ENCODE peak calls at places on chromosomes 6 and 20, in nine cellular contexts. One of them, this sample, is unnamed.

GRCh38 chr6:2467929-2468600 is 222.7 kb upstream of the GMDS start:
- DNase-seq in cardiac fibroblast: peak
- DNase-seq in OCI-LY7: no peak
- DNase-seq in mucosa of descending colon: no peak
- DNase-seq in endothelial cell: no peak
- DNase-seq in left ventricle myocardium inferior: no peak
- DNase-seq in MM.1S: no peak
- DNase-seq in astrocyte of the spinal cord: no peak
- DNase-seq in lower lobe of right lung: no peak
- DNase-seq in this sample: no peak

GRCh38 chr20:43925215-43925614 is 10.6 kb downstream of the TOX2 start:
- DNase-seq in astrocyte of the spinal cord: no peak
- DNase-seq in endothelial cell: no peak
- DNase-seq in mucosa of descending colon: no peak
- DNase-seq in left ventricle myocardium inferior: no peak
- DNase-seq in MM.1S: no peak
- DNase-seq in lower lobe of right lung: no peak
- DNase-seq in OCI-LY7: no peak
- DNase-seq in cardiac fibroblast: no peak
- DNase-seq in this sample: no peak

GRCh38 chr6:137800749-137801148 is 66.3 kb upstream of the TNFAIP3 start:
- DNase-seq in cardiac fibroblast: no peak
- DNase-seq in mucosa of descending colon: no peak
- DNase-seq in MM.1S: no peak
- DNase-seq in left ventricle myocardium inferior: no peak
- DNase-seq in astrocyte of the spinal cord: no peak
- DNase-seq in lower lobe of right lung: no peak
- DNase-seq in OCI-LY7: no peak
- DNase-seq in endothelial cell: no peak
- DNase-seq in this sample: no peak

GRCh38 chr20:59221049-59221748 is 57.6 kb downstream of the ZNF831 start:
- DNase-seq in astrocyte of the spinal cord: no peak
- DNase-seq in mucosa of descending colon: no peak
- DNase-seq in MM.1S: no peak
- DNase-seq in lower lobe of right lung: no peak
- DNase-seq in left ventricle myocardium inferior: peak
- DNase-seq in endothelial cell: no peak
- DNase-seq in OCI-LY7: no peak
- DNase-seq in cardiac fibroblast: peak
- DNase-seq in this sample: no peak

GRCh38 chr6:106192824-106193223 is 106.7 kb downstream of the PRDM1 start:
- DNase-seq in mucosa of descending colon: no peak
- DNase-seq in astrocyte of the spinal cord: peak
- DNase-seq in lower lobe of right lung: no peak
- DNase-seq in cardiac fibroblast: peak
- DNase-seq in left ventricle myocardium inferior: no peak
- DNase-seq in OCI-LY7: no peak
- DNase-seq in MM.1S: no peak
- DNase-seq in endothelial cell: no peak
- DNase-seq in this sample: no peak

GRCh38 chr20:41318271-41318649 is 729 bp upstream of the ZHX3 start:
- DNase-seq in endothelial cell: no peak
- DNase-seq in mucosa of descending colon: no peak
- DNase-seq in cardiac fibroblast: no peak
- DNase-seq in astrocyte of the spinal cord: peak
- DNase-seq in left ventricle myocardium inferior: no peak
- DNase-seq in MM.1S: no peak
- DNase-seq in OCI-LY7: no peak
- DNase-seq in lower lobe of right lung: no peak
- DNase-seq in this sample: no peak

GRCh38 chr20:50745634-50746137 is 14.3 kb downstream of the PARD6B start:
- DNase-seq in MM.1S: no peak
- DNase-seq in astrocyte of the spinal cord: no peak
- DNase-seq in mucosa of descending colon: no peak
- DNase-seq in left ventricle myocardium inferior: no peak
- DNase-seq in cardiac fibroblast: no peak
- DNase-seq in endothelial cell: no peak
- DNase-seq in OCI-LY7: no peak
- DNase-seq in lower lobe of right lung: no peak
- DNase-seq in this sample: peak

GRCh38 chr20:57928181-57928967 is 218.6 kb upstream of the PMEPA1 start:
- DNase-seq in OCI-LY7: no peak
- DNase-seq in endothelial cell: no peak
- DNase-seq in cardiac fibroblast: no peak
- DNase-seq in left ventricle myocardium inferior: no peak
- DNase-seq in mucosa of descending colon: no peak
- DNase-seq in lower lobe of right lung: no peak
- DNase-seq in MM.1S: no peak
- DNase-seq in astrocyte of the spinal cord: peak
- DNase-seq in this sample: no peak

GRCh38 chr6:85672623-85673022 is 29.9 kb upstream of the SYNCRIP start:
- DNase-seq in OCI-LY7: peak
- DNase-seq in endothelial cell: no peak
- DNase-seq in left ventricle myocardium inferior: no peak
- DNase-seq in mucosa of descending colon: no peak
- DNase-seq in cardiac fibroblast: no peak
- DNase-seq in MM.1S: no peak
- DNase-seq in lower lobe of right lung: no peak
- DNase-seq in astrocyte of the spinal cord: no peak
- DNase-seq in this sample: no peak

GRCh38 chr6:149965191-149966020 is 1.7 kb downstream of the ULBP1 start:
- DNase-seq in OCI-LY7: peak
- DNase-seq in cardiac fibroblast: no peak
- DNase-seq in astrocyte of the spinal cord: no peak
- DNase-seq in endothelial cell: peak
- DNase-seq in left ventricle myocardium inferior: no peak
- DNase-seq in lower lobe of right lung: no peak
- DNase-seq in MM.1S: no peak
- DNase-seq in mucosa of descending colon: no peak
- DNase-seq in this sample: peak

GRCh38 chr6:30721198-30722024 is 1.3 kb downstream of the TUBB start:
- DNase-seq in endothelial cell: peak
- DNase-seq in cardiac fibroblast: peak
- DNase-seq in OCI-LY7: peak
- DNase-seq in MM.1S: peak
- DNase-seq in lower lobe of right lung: peak
- DNase-seq in astrocyte of the spinal cord: peak
- DNase-seq in mucosa of descending colon: peak
- DNase-seq in left ventricle myocardium inferior: peak
- DNase-seq in this sample: peak

DNA sequence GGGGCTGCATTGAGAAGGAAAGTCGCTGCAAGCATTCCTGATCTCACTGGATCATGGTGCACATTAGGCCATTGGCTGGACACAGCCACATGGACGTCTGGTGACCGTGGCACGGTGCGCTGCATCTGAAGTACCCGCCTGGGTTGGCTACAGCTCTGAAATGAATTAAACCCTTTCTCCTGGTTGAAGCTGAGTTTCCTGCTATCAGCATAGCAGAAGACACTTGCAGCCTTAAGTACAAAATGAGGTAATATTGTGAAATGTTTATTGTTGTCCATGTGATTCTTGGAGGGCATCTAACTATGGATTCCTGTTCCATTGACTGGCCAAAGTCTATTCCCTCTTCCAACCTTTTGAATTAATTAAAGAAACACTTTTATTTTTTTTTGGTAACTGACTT is 89.8 kb upstream of the ADTRP start:
- DNase-seq in mucosa of descending colon: no peak
- DNase-seq in astrocyte of the spinal cord: no peak
- DNase-seq in OCI-LY7: no peak
- DNase-seq in cardiac fibroblast: no peak
- DNase-seq in endothelial cell: no peak
- DNase-seq in MM.1S: no peak
- DNase-seq in lower lobe of right lung: no peak
- DNase-seq in left ventricle myocardium inferior: no peak
- DNase-seq in this sample: no peak
- TF ChIP-seq CTCF in mucosa of descending colon: no peak
- TF ChIP-seq CTCF in astrocyte of the spinal cord: no peak
- TF ChIP-seq CTCF in OCI-LY7: no peak
- TF ChIP-seq CTCF in cardiac fibroblast: no peak
- TF ChIP-seq CTCF in endothelial cell: no peak
- TF ChIP-seq CTCF in MM.1S: no peak
- TF ChIP-seq CTCF in lower lobe of right lung: no peak
- TF ChIP-seq CTCF in left ventricle myocardium inferior: no peak
- TF ChIP-seq CTCF in this sample: no peak

GRCh38 chr20:63955846-63956663 is at the start of gene UCKL1:
- DNase-seq in endothelial cell: peak
- DNase-seq in astrocyte of the spinal cord: peak
- DNase-seq in mucosa of descending colon: peak
- DNase-seq in cardiac fibroblast: peak
- DNase-seq in MM.1S: peak
- DNase-seq in left ventricle myocardium inferior: peak
- DNase-seq in lower lobe of right lung: peak
- DNase-seq in OCI-LY7: peak
- DNase-seq in this sample: peak

GRCh38 chr20:63957690-63958441 is 1.6 kb upstream of the UCKL1 start:
- DNase-seq in endothelial cell: no peak
- DNase-seq in left ventricle myocardium inferior: no peak
- DNase-seq in mucosa of descending colon: peak
- DNase-seq in lower lobe of right lung: no peak
- DNase-seq in cardiac fibroblast: no peak
- DNase-seq in MM.1S: peak
- DNase-seq in astrocyte of the spinal cord: no peak
- DNase-seq in OCI-LY7: peak
- DNase-seq in this sample: no peak

GRCh38 chr20:63958471-63958870 is 2.3 kb upstream of the UCKL1 start:
- DNase-seq in OCI-LY7: no peak
- DNase-seq in cardiac fibroblast: no peak
- DNase-seq in left ventricle myocardium inferior: no peak
- DNase-seq in endothelial cell: no peak
- DNase-seq in MM.1S: no peak
- DNase-seq in lower lobe of right lung: no peak
- DNase-seq in mucosa of descending colon: peak
- DNase-seq in astrocyte of the spinal cord: no peak
- DNase-seq in this sample: no peak

GRCh38 chr20:63956664-63957003 is 418 bp upstream of the UCKL1 start:
- DNase-seq in endothelial cell: no peak
- DNase-seq in astrocyte of the spinal cord: no peak
- DNase-seq in cardiac fibroblast: no peak
- DNase-seq in MM.1S: no peak
- DNase-seq in OCI-LY7: no peak
- DNase-seq in left ventricle myocardium inferior: no peak
- DNase-seq in lower lobe of right lung: no peak
- DNase-seq in mucosa of descending colon: no peak
- DNase-seq in this sample: no peak

DNA sequence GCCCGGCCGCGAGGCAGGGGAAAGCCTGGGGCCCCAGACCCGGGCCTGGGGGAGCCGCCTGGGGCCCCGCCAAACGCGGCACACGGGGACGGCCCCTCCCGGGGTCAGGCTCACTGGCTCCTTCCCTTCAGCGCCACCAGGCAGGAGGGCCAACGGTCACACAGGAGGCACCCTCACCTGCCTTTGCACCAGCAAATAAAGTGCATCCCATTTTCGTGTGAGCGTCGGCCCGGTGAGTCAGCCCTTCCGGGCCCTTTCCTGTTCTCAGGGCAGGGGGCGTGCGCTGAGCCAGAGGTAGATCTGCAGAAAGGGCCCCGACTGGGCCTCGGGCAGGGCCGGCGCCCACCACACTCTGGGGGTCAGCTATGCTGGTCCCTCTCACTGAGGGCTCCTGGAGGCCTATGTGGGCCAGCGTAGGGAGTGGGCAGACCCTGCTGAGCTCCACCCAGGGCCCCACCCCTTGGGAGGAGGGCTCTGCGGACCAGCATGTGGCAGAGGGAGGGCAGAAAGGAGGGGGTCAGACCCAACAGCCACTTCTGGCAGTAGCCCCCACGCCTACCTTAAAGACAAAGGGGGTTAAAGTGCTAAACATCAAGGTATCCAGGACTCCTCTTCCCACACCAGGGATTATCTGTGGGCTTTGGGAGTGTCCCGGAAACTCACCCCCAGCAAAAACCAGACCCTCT is 931 bp upstream of the UCKL1 start:
- DNase-seq in cardiac fibroblast: peak
- DNase-seq in left ventricle myocardium inferior: peak
- DNase-seq in mucosa of descending colon: peak
- DNase-seq in lower lobe of right lung: no peak
- DNase-seq in astrocyte of the spinal cord: peak
- DNase-seq in endothelial cell: peak
- DNase-seq in MM.1S: peak
- DNase-seq in OCI-LY7: peak
- DNase-seq in this sample: no peak
- TF ChIP-seq CTCF in cardiac fibroblast: peak
- TF ChIP-seq CTCF in left ventricle myocardium inferior: no peak
- TF ChIP-seq CTCF in mucosa of descending colon: no peak
- TF ChIP-seq CTCF in lower lobe of right lung: no peak
- TF ChIP-seq CTCF in astrocyte of the spinal cord: peak
- TF ChIP-seq CTCF in endothelial cell: no peak
- TF ChIP-seq CTCF in MM.1S: peak
- TF ChIP-seq CTCF in OCI-LY7: peak
- TF ChIP-seq CTCF in this sample: peak

DNA sequence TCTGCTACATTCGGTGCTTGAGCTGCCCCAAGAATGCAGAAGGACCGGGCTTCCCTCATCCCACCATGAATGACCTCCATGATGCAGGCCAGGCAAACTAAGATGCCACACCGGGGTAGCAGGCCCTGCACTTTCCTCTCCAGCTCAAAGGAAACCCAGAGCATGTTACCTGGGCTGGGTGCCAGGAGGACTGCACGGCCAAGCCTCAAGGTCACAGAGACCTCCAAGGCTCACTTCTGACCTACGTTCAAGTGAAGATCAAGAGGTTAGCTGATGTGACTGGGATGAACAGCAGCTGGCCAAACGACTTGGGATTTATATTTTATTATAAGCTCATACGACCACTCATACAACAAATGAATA is 501.8 kb downstream of the CD83 start:
- DNase-seq in left ventricle myocardium inferior: peak
- DNase-seq in MM.1S: no peak
- DNase-seq in endothelial cell: no peak
- DNase-seq in cardiac fibroblast: no peak
- DNase-seq in mucosa of descending colon: no peak
- DNase-seq in astrocyte of the spinal cord: no peak
- DNase-seq in lower lobe of right lung: no peak
- DNase-seq in OCI-LY7: no peak
- DNase-seq in this sample: no peak
- TF ChIP-seq CTCF in left ventricle myocardium inferior: no peak
- TF ChIP-seq CTCF in MM.1S: no peak
- TF ChIP-seq CTCF in endothelial cell: no peak
- TF ChIP-seq CTCF in cardiac fibroblast: no peak
- TF ChIP-seq CTCF in mucosa of descending colon: no peak
- TF ChIP-seq CTCF in astrocyte of the spinal cord: no peak
- TF ChIP-seq CTCF in lower lobe of right lung: no peak
- TF ChIP-seq CTCF in OCI-LY7: no peak
- TF ChIP-seq CTCF in this sample: no peak

DNA sequence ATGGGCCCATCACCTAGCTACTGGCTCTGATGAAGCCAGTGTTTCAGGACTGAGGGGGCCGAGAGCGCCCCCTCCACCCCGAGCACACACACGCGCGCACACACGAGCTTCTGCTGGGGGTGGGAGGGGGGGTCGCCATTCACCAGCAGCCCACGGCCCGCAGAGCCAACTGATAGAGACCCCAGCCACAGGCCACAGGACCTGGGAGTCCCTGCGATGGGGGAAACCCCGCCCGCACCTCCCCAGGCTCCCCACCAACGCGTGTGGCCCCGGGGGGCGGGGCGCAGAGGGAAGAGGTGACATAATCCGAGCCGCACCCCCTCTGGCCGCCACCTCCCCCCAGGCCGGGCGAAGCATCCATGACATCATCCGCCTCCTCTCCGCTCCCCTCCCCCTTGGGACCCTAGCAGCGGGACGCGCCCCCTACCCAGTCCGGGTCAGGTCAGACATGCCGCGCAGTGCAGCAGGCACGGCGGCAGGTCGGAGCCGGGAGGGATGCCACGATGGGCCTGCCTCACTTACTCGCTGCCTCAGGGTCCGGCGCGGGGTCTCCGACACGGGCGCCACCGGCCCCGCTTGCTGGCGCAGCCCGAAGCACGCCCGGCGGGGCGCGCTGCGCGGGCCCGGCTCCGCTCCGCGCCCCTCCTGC is at the start of gene LZTS3:
- DNase-seq in mucosa of descending colon: peak
- DNase-seq in cardiac fibroblast: peak
- DNase-seq in astrocyte of the spinal cord: peak
- DNase-seq in MM.1S: peak
- DNase-seq in OCI-LY7: peak
- DNase-seq in left ventricle myocardium inferior: peak
- DNase-seq in lower lobe of right lung: peak
- DNase-seq in endothelial cell: peak
- DNase-seq in this sample: peak
- TF ChIP-seq CTCF in mucosa of descending colon: no peak
- TF ChIP-seq CTCF in cardiac fibroblast: no peak
- TF ChIP-seq CTCF in astrocyte of the spinal cord: no peak
- TF ChIP-seq CTCF in MM.1S: no peak
- TF ChIP-seq CTCF in OCI-LY7: peak
- TF ChIP-seq CTCF in left ventricle myocardium inferior: no peak
- TF ChIP-seq CTCF in lower lobe of right lung: no peak
- TF ChIP-seq CTCF in endothelial cell: no peak
- TF ChIP-seq CTCF in this sample: no peak

This sample was measured in type B pancreatic cell.